ENCODE peak calls at places on chromosomes 11 and 22, in nine cellular contexts. One of them, this sample, is unnamed.

GRCh38 chr11:10490398-10491232 is 35.6 kb downstream of the AMPD3 start:
- DNase-seq in Panc1: peak
- DNase-seq in transverse colon: peak
- DNase-seq in upper lobe of left lung: peak
- DNase-seq in breast epithelium: peak
- DNase-seq in suprapubic skin: peak
- DNase-seq in prostate gland: no peak
- DNase-seq in SK-N-SH: peak
- DNase-seq in HCT116: peak
- DNase-seq in this sample: no peak

GRCh38 chr11:5618807-5619206 is 6.0 kb upstream of the TRIM34 start:
- DNase-seq in SK-N-SH: no peak
- DNase-seq in suprapubic skin: no peak
- DNase-seq in upper lobe of left lung: no peak
- DNase-seq in prostate gland: no peak
- DNase-seq in transverse colon: no peak
- DNase-seq in HCT116: no peak
- DNase-seq in Panc1: no peak
- DNase-seq in breast epithelium: no peak
- DNase-seq in this sample: no peak

GRCh38 chr22:50105529-50106100 is 15.8 kb downstream of the MOV10L1 start:
- DNase-seq in breast epithelium: no peak
- DNase-seq in transverse colon: no peak
- DNase-seq in SK-N-SH: no peak
- DNase-seq in prostate gland: peak
- DNase-seq in upper lobe of left lung: no peak
- DNase-seq in Panc1: no peak
- DNase-seq in suprapubic skin: peak
- DNase-seq in HCT116: no peak
- DNase-seq in this sample: no peak

GRCh38 chr11:66443602-66444001 is 5.0 kb upstream of the MRPL11 start:
- DNase-seq in prostate gland: no peak
- DNase-seq in suprapubic skin: no peak
- DNase-seq in SK-N-SH: no peak
- DNase-seq in transverse colon: no peak
- DNase-seq in Panc1: no peak
- DNase-seq in HCT116: peak
- DNase-seq in breast epithelium: no peak
- DNase-seq in upper lobe of left lung: no peak
- DNase-seq in this sample: no peak

GRCh38 chr11:121514401-121514981 is 61.7 kb upstream of the SORL1-AS1 start:
- DNase-seq in SK-N-SH: no peak
- DNase-seq in suprapubic skin: no peak
- DNase-seq in upper lobe of left lung: no peak
- DNase-seq in breast epithelium: no peak
- DNase-seq in prostate gland: no peak
- DNase-seq in transverse colon: no peak
- DNase-seq in Panc1: no peak
- DNase-seq in HCT116: no peak
- DNase-seq in this sample: no peak

GRCh38 chr22:47192651-47193437 is 430.4 kb downstream of the TBC1D22A start:
- DNase-seq in SK-N-SH: no peak
- DNase-seq in breast epithelium: no peak
- DNase-seq in suprapubic skin: peak
- DNase-seq in Panc1: no peak
- DNase-seq in upper lobe of left lung: peak
- DNase-seq in prostate gland: no peak
- DNase-seq in transverse colon: peak
- DNase-seq in HCT116: peak
- DNase-seq in this sample: no peak

GRCh38 chr11:65121447-65121864 is 478 bp downstream of the FAU start:
- DNase-seq in Panc1: no peak
- DNase-seq in transverse colon: peak
- DNase-seq in suprapubic skin: peak
- DNase-seq in upper lobe of left lung: no peak
- DNase-seq in SK-N-SH: no peak
- DNase-seq in HCT116: no peak
- DNase-seq in prostate gland: no peak
- DNase-seq in breast epithelium: no peak
- DNase-seq in this sample: no peak

GRCh38 chr11:41201156-41201555 is 258.3 kb downstream of the LRRC4C start:
- DNase-seq in SK-N-SH: peak
- DNase-seq in breast epithelium: no peak
- DNase-seq in Panc1: peak
- DNase-seq in suprapubic skin: no peak
- DNase-seq in prostate gland: no peak
- DNase-seq in transverse colon: no peak
- DNase-seq in upper lobe of left lung: no peak
- DNase-seq in HCT116: no peak
- DNase-seq in this sample: peak

GRCh38 chr11:67400942-67401494 is 640 bp downstream of the PPP1CA start:
- DNase-seq in prostate gland: no peak
- DNase-seq in upper lobe of left lung: no peak
- DNase-seq in transverse colon: no peak
- DNase-seq in suprapubic skin: no peak
- DNase-seq in SK-N-SH: no peak
- DNase-seq in Panc1: no peak
- DNase-seq in breast epithelium: no peak
- DNase-seq in HCT116: no peak
- DNase-seq in this sample: no peak

GRCh38 chr11:126518130-126518995 is 162.9 kb downstream of the ST3GAL4 start:
- DNase-seq in transverse colon: no peak
- DNase-seq in prostate gland: no peak
- DNase-seq in suprapubic skin: no peak
- DNase-seq in SK-N-SH: peak
- DNase-seq in upper lobe of left lung: no peak
- DNase-seq in breast epithelium: no peak
- DNase-seq in Panc1: no peak
- DNase-seq in HCT116: no peak
- DNase-seq in this sample: no peak

GRCh38 chr22:37765953-37766566 is 41.7 kb upstream of the GCAT start:
- DNase-seq in prostate gland: no peak
- DNase-seq in upper lobe of left lung: no peak
- DNase-seq in Panc1: no peak
- DNase-seq in SK-N-SH: no peak
- DNase-seq in suprapubic skin: no peak
- DNase-seq in breast epithelium: no peak
- DNase-seq in transverse colon: no peak
- DNase-seq in HCT116: no peak
- DNase-seq in this sample: no peak

GRCh38 chr22:37765498-37765897 is 42.2 kb upstream of the GCAT start:
- DNase-seq in suprapubic skin: no peak
- DNase-seq in Panc1: no peak
- DNase-seq in breast epithelium: no peak
- DNase-seq in prostate gland: no peak
- DNase-seq in transverse colon: no peak
- DNase-seq in SK-N-SH: no peak
- DNase-seq in upper lobe of left lung: no peak
- DNase-seq in HCT116: no peak
- DNase-seq in this sample: no peak

GRCh38 chr22:37763652-37764051 is 44.1 kb upstream of the GCAT start:
- DNase-seq in transverse colon: no peak
- DNase-seq in upper lobe of left lung: peak
- DNase-seq in suprapubic skin: peak
- DNase-seq in prostate gland: no peak
- DNase-seq in SK-N-SH: no peak
- DNase-seq in breast epithelium: no peak
- DNase-seq in Panc1: no peak
- DNase-seq in HCT116: no peak
- DNase-seq in this sample: no peak

GRCh38 chr22:37763012-37763411 is 44.7 kb upstream of the GCAT start:
- DNase-seq in upper lobe of left lung: no peak
- DNase-seq in transverse colon: no peak
- DNase-seq in prostate gland: no peak
- DNase-seq in Panc1: no peak
- DNase-seq in breast epithelium: no peak
- DNase-seq in SK-N-SH: no peak
- DNase-seq in suprapubic skin: no peak
- DNase-seq in HCT116: no peak
- DNase-seq in this sample: no peak

DNA sequence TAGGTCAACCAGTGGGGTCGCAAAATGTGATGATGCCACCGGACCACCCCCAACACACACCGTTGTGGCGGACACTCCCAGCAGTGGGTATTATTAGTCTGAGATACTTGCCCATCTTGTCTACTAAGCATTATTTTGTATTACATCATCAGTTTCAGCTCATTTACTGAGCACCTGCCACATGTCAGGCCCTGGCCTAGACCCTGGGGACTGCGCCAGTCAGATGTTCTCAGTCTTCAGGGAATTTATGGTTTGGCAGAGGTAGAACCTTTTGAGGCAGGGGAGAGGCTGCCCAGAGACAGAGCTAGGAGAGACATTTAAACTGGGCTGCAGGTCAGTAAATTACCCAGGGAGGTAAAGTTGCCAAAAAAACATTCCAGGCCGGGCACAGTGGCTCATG is 43.1 kb upstream of the GCAT start:
- DNase-seq in SK-N-SH: no peak
- DNase-seq in upper lobe of left lung: no peak
- DNase-seq in Panc1: no peak
- DNase-seq in breast epithelium: no peak
- DNase-seq in suprapubic skin: no peak
- DNase-seq in prostate gland: no peak
- DNase-seq in transverse colon: no peak
- DNase-seq in HCT116: no peak
- DNase-seq in this sample: no peak
- TF ChIP-seq POLR2AphosphoS5 in SK-N-SH: no peak
- TF ChIP-seq POLR2AphosphoS5 in upper lobe of left lung: no peak
- TF ChIP-seq POLR2AphosphoS5 in Panc1: no peak
- TF ChIP-seq POLR2AphosphoS5 in breast epithelium: no peak
- TF ChIP-seq POLR2AphosphoS5 in suprapubic skin: no peak
- TF ChIP-seq POLR2AphosphoS5 in prostate gland: no peak
- TF ChIP-seq POLR2AphosphoS5 in transverse colon: peak
- TF ChIP-seq POLR2AphosphoS5 in HCT116: no peak
- TF ChIP-seq POLR2AphosphoS5 in this sample: no peak

GRCh38 chr22:36507518-36508010 is 724 bp upstream of the FOXRED2 start:
- DNase-seq in breast epithelium: no peak
- DNase-seq in suprapubic skin: no peak
- DNase-seq in upper lobe of left lung: no peak
- DNase-seq in SK-N-SH: no peak
- DNase-seq in Panc1: no peak
- DNase-seq in HCT116: no peak
- DNase-seq in prostate gland: no peak
- DNase-seq in transverse colon: no peak
- DNase-seq in this sample: no peak

GRCh38 chr22:36512333-36512732 is 5.5 kb upstream of the FOXRED2 start:
- DNase-seq in breast epithelium: no peak
- DNase-seq in prostate gland: no peak
- DNase-seq in SK-N-SH: no peak
- DNase-seq in Panc1: no peak
- DNase-seq in transverse colon: no peak
- DNase-seq in upper lobe of left lung: no peak
- DNase-seq in HCT116: no peak
- DNase-seq in suprapubic skin: no peak
- DNase-seq in this sample: no peak

GRCh38 chr22:36506637-36507517 is at the start of gene FOXRED2:
- DNase-seq in Panc1: no peak
- DNase-seq in SK-N-SH: peak
- DNase-seq in prostate gland: peak
- DNase-seq in transverse colon: peak
- DNase-seq in suprapubic skin: peak
- DNase-seq in breast epithelium: peak
- DNase-seq in HCT116: no peak
- DNase-seq in upper lobe of left lung: peak
- DNase-seq in this sample: peak

GRCh38 chr22:36510966-36511881 is 4.4 kb upstream of the FOXRED2 start:
- DNase-seq in suprapubic skin: no peak
- DNase-seq in SK-N-SH: peak
- DNase-seq in HCT116: no peak
- DNase-seq in breast epithelium: no peak
- DNase-seq in prostate gland: no peak
- DNase-seq in transverse colon: peak
- DNase-seq in upper lobe of left lung: no peak
- DNase-seq in Panc1: no peak
- DNase-seq in this sample: no peak

GRCh38 chr22:36510384-36510783 is 3.5 kb upstream of the FOXRED2 start:
- DNase-seq in Panc1: no peak
- DNase-seq in breast epithelium: no peak
- DNase-seq in upper lobe of left lung: no peak
- DNase-seq in SK-N-SH: no peak
- DNase-seq in prostate gland: no peak
- DNase-seq in suprapubic skin: no peak
- DNase-seq in HCT116: no peak
- DNase-seq in transverse colon: no peak
- DNase-seq in this sample: no peak
- TF ChIP-seq POLR2AphosphoS5 in Panc1: no peak
- TF ChIP-seq POLR2AphosphoS5 in breast epithelium: no peak
- TF ChIP-seq POLR2AphosphoS5 in upper lobe of left lung: no peak
- TF ChIP-seq POLR2AphosphoS5 in SK-N-SH: no peak
- TF ChIP-seq POLR2AphosphoS5 in prostate gland: no peak
- TF ChIP-seq POLR2AphosphoS5 in suprapubic skin: no peak
- TF ChIP-seq POLR2AphosphoS5 in HCT116: no peak
- TF ChIP-seq POLR2AphosphoS5 in transverse colon: no peak
- TF ChIP-seq POLR2AphosphoS5 in this sample: peak

GRCh38 chr11:1876361-1877063 is 15.2 kb downstream of the PRR33 start:
- DNase-seq in breast epithelium: no peak
- DNase-seq in Panc1: no peak
- DNase-seq in transverse colon: peak
- DNase-seq in SK-N-SH: peak
- DNase-seq in HCT116: no peak
- DNase-seq in suprapubic skin: peak
- DNase-seq in prostate gland: no peak
- DNase-seq in upper lobe of left lung: peak
- DNase-seq in this sample: peak
- TF ChIP-seq POLR2AphosphoS5 in breast epithelium: no peak
- TF ChIP-seq POLR2AphosphoS5 in Panc1: no peak
- TF ChIP-seq POLR2AphosphoS5 in transverse colon: no peak
- TF ChIP-seq POLR2AphosphoS5 in SK-N-SH: no peak
- TF ChIP-seq POLR2AphosphoS5 in HCT116: no peak
- TF ChIP-seq POLR2AphosphoS5 in suprapubic skin: no peak
- TF ChIP-seq POLR2AphosphoS5 in prostate gland: no peak
- TF ChIP-seq POLR2AphosphoS5 in upper lobe of left lung: no peak
- TF ChIP-seq POLR2AphosphoS5 in this sample: no peak

DNA sequence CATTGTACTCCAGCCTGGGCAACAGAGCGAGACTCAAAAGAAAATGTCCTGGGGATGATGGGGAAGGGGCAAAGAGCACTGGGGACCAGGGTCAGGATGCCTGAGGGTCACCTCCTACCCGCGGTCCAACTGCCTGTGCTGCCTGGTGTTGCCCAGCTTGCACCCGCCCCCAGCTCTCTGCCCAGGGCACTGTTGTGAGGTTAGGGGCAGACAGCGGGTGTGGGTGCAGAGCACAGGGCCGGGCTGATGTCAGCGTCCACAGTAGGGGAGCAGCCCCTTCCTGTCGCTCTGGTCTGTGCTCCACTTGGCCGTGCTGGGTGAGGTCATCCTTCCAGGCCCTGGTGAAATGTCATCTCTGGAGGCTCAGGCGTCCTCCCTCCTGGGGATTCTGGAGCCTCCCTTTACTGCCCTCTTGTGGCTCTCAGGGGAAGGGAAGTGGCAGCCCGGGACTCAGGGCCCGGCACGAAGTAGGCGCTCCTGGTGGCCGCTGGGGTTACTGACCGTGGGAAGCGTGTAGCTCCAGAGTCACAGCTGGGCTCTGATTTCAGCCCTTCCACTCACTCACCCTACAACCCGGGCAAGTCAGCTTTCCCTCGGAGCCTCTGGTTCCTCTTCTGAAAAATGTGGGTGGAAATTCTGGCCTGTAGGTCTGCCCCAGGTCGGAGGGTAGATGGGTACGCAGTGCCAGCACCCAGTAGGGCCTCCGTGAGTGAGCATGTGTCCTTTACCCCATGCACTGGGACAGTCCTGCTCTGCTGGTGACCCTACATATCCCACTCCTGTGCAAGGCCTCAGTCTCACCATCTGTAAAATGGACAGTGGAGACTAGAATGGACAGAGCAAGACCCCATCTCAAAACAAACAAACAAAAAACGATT is 17.3 kb upstream of the PRR5 start:
- DNase-seq in HCT116: peak
- DNase-seq in transverse colon: peak
- DNase-seq in Panc1: peak
- DNase-seq in SK-N-SH: peak
- DNase-seq in upper lobe of left lung: no peak
- DNase-seq in breast epithelium: peak
- DNase-seq in prostate gland: peak
- DNase-seq in suprapubic skin: peak
- DNase-seq in this sample: peak
- TF ChIP-seq POLR2AphosphoS5 in HCT116: no peak
- TF ChIP-seq POLR2AphosphoS5 in transverse colon: no peak
- TF ChIP-seq POLR2AphosphoS5 in Panc1: no peak
- TF ChIP-seq POLR2AphosphoS5 in SK-N-SH: no peak
- TF ChIP-seq POLR2AphosphoS5 in upper lobe of left lung: peak
- TF ChIP-seq POLR2AphosphoS5 in breast epithelium: peak
- TF ChIP-seq POLR2AphosphoS5 in prostate gland: peak
- TF ChIP-seq POLR2AphosphoS5 in suprapubic skin: no peak
- TF ChIP-seq POLR2AphosphoS5 in this sample: no peak

This sample was measured in GM12891.